ENCODE peak calls at places on chromosome 10, in eight cellular contexts. C is transverse colon, A is HFFc6, D is OCI-LY7, S is stomach, Q is fibroblast of pulmonary artery, H is H9, W is WTC11. I is an unnamed sample.

GRCh38 chr10:127790165-127790564 is 53.2 kb downstream of the FOXI2 start:
- DNase-seq in C (no peak), A (no peak), D (no peak), S (no peak), Q (no peak), H (no peak), W (no peak), I (no peak)

GRCh38 chr10:23096814-23097549 is 1.6 kb downstream of the MSRB2 start:
- DNase-seq in C (peak), A (peak), D (no peak), S (no peak), Q (peak), H (no peak), W (no peak), I (no peak)

GRCh38 chr10:98790817-98791216 is 344.1 kb upstream of the HPS1 start:
- DNase-seq in C (no peak), A (peak), D (peak), S (no peak), Q (peak), H (no peak), W (no peak), I (no peak)

GRCh38 chr10:69721690-69722310 is 79.9 kb upstream of the COL13A1 start:
- DNase-seq in C (no peak), A (peak), D (no peak), S (no peak), Q (peak), H (no peak), W (no peak), I (no peak)

GRCh38 chr10:71938211-71938610 is 26.0 kb upstream of the CHST3 start:
- DNase-seq in C (no peak), A (no peak), D (no peak), S (no peak), Q (no peak), H (no peak), W (no peak), I (no peak)

GRCh38 chr10:128686638-128687278 is 560.5 kb upstream of the MKI67 start:
- DNase-seq in C (no peak), A (no peak), D (no peak), S (no peak), Q (no peak), H (no peak), W (no peak), I (no peak)

GRCh38 chr10:93379366-93380042 is 102.6 kb downstream of the MYOF start:
- DNase-seq in C (no peak), A (peak), D (no peak), S (no peak), Q (peak), H (no peak), W (no peak), I (no peak)

GRCh38 chr10:109187677-109188076 is 735.6 kb downstream of the XPNPEP1 start:
- DNase-seq in C (no peak), A (peak), D (no peak), S (no peak), Q (no peak), H (no peak), W (no peak), I (no peak)

GRCh38 chr10:38043516-38043915 is 33.0 kb downstream of the ZNF33A start:
- DNase-seq in C (no peak), A (no peak), D (no peak), S (no peak), Q (no peak), H (no peak), W (no peak), I (no peak)

GRCh38 chr10:124387078-124387874 is 31.4 kb downstream of the OAT start:
- DNase-seq in C (no peak), A (no peak), D (peak), S (peak), Q (no peak), H (peak), W (no peak), I (no peak)

GRCh38 chr10:119454231-119454804 is 88.2 kb downstream of the RGS10 start:
- DNase-seq in C (no peak), A (no peak), D (no peak), S (no peak), Q (no peak), H (peak), W (peak), I (no peak)

GRCh38 chr10:103778358-103779139 is 76.8 kb downstream of the SH3PXD2A start:
- DNase-seq in C (no peak), A (no peak), D (no peak), S (no peak), Q (no peak), H (no peak), W (no peak), I (no peak)

GRCh38 chr10:133336131-133337078 is at the start of gene CALY:
- DNase-seq in C (peak), A (no peak), D (no peak), S (peak), Q (no peak), H (peak), W (peak), I (peak)

GRCh38 chr10:24208661-24209420 is at the start of gene KIAA1217:
- DNase-seq in C (peak), A (no peak), D (no peak), S (peak), Q (peak), H (peak), W (peak), I (no peak)

GRCh38 chr10:15562578-15562977 is 157.1 kb downstream of the ITGA8 start:
- DNase-seq in C (no peak), A (no peak), D (no peak), S (no peak), Q (no peak), H (no peak), W (no peak), I (no peak)

GRCh38 chr10:17216217-17216900 is 11.7 kb upstream of the VIM start:
- DNase-seq in C (no peak), A (peak), D (no peak), S (no peak), Q (peak), H (peak), W (no peak), I (peak)

GRCh38 chr10:7193369-7193768 is 217.5 kb downstream of the SFMBT2 start:
- DNase-seq in C (no peak), A (no peak), D (no peak), S (no peak), Q (no peak), H (no peak), W (no peak), I (no peak)

GRCh38 chr10:80462277-80462985 is 8.3 kb downstream of the TSPAN14 start:
- DNase-seq in C (no peak), A (no peak), D (no peak), S (no peak), Q (peak), H (no peak), W (no peak), I (no peak)

GRCh38 chr10:48598243-48598935 is 6.5 kb downstream of the ARHGAP22 start:
- DNase-seq in C (peak), A (no peak), D (no peak), S (no peak), Q (no peak), H (no peak), W (no peak), I (no peak)

GRCh38 chr10:62817120-62817762 is 1.1 kb upstream of the EGR2 start:
- DNase-seq in C (peak), A (no peak), D (peak), S (no peak), Q (peak), H (peak), W (no peak), I (no peak)

GRCh38 chr10:14953452-14954000 is 370 bp downstream of the DCLRE1C start:
- DNase-seq in C (peak), A (peak), D (peak), S (peak), Q (peak), H (no peak), W (no peak), I (peak)

GRCh38 chr10:125936331-125936730 is 40.0 kb downstream of the FANK1 start:
- DNase-seq in C (no peak), A (no peak), D (no peak), S (no peak), Q (no peak), H (no peak), W (no peak), I (no peak)

GRCh38 chr10:31134303-31134928 is 102.8 kb upstream of the ZNF438 start:
- DNase-seq in C (peak), A (peak), D (no peak), S (no peak), Q (peak), H (no peak), W (no peak), I (peak)

GRCh38 chr10:22657566-22658190 is 56.7 kb downstream of the PIP4K2A start:
- DNase-seq in C (no peak), A (peak), D (no peak), S (no peak), Q (peak), H (no peak), W (no peak), I (no peak)

GRCh38 chr10:58641708-58642107 is 129.0 kb downstream of the BICC1 start:
- DNase-seq in C (no peak), A (peak), D (no peak), S (no peak), Q (peak), H (no peak), W (no peak), I (no peak)

GRCh38 chr10:101301111-101301731 is 52.7 kb upstream of the BTRC start:
- DNase-seq in C (peak), A (peak), D (peak), S (peak), Q (peak), H (peak), W (peak), I (peak)

GRCh38 chr10:71081912-71082311 is 130.5 kb upstream of the UNC5B start:
- DNase-seq in C (peak), A (no peak), D (no peak), S (peak), Q (no peak), H (no peak), W (peak), I (no peak)

GRCh38 chr10:18261063-18261462 is 120.8 kb downstream of the CACNB2 start:
- DNase-seq in C (no peak), A (no peak), D (no peak), S (no peak), Q (no peak), H (no peak), W (no peak), I (no peak)

GRCh38 chr10:69757553-69758309 is 44.0 kb upstream of the COL13A1 start:
- DNase-seq in C (no peak), A (no peak), D (no peak), S (peak), Q (peak), H (no peak), W (no peak), I (no peak)

GRCh38 chr10:53489331-53489730 is 716.7 kb upstream of the MBL2 start:
- DNase-seq in C (no peak), A (no peak), D (no peak), S (no peak), Q (no peak), H (no peak), W (no peak), I (no peak)

GRCh38 chr10:72081772-72082590 is 6.4 kb downstream of the SPOCK2 start:
- DNase-seq in C (peak), A (no peak), D (no peak), S (peak), Q (no peak), H (no peak), W (no peak), I (no peak)

GRCh38 chr10:20276127-20276979 is 460.1 kb downstream of the PLXDC2 start:
- DNase-seq in C (no peak), A (no peak), D (no peak), S (no peak), Q (no peak), H (no peak), W (no peak), I (no peak)

GRCh38 chr10:79102056-79102874 is 33.5 kb downstream of the ZMIZ1 start:
- DNase-seq in C (peak), A (no peak), D (no peak), S (peak), Q (no peak), H (no peak), W (no peak), I (no peak)

GRCh38 chr10:25226775-25227682 is 52.2 kb downstream of the GPR158 start:
- DNase-seq in C (peak), A (peak), D (peak), S (peak), Q (peak), H (peak), W (peak), I (peak)

GRCh38 chr10:27513451-27514191 is 9.5 kb downstream of the RAB18 start:
- DNase-seq in C (no peak), A (peak), D (no peak), S (no peak), Q (peak), H (no peak), W (no peak), I (peak)

GRCh38 chr10:130941886-130942285 is 369.6 kb downstream of the TCERG1L start:
- DNase-seq in C (no peak), A (no peak), D (no peak), S (no peak), Q (no peak), H (no peak), W (no peak), I (no peak)

GRCh38 chr10:23694446-23694920 is 255.6 kb downstream of the OTUD1 start:
- DNase-seq in C (no peak), A (no peak), D (no peak), S (no peak), Q (no peak), H (peak), W (peak), I (no peak)

GRCh38 chr10:72847681-72848080 is 45.9 kb upstream of the OIT3 start:
- DNase-seq in C (no peak), A (no peak), D (no peak), S (no peak), Q (no peak), H (no peak), W (no peak), I (no peak)

GRCh38 chr10:106175760-106176377 is 988.6 kb downstream of the SORCS1 start:
- DNase-seq in C (no peak), A (no peak), D (peak), S (no peak), Q (peak), H (no peak), W (no peak), I (peak)
- TF ChIP-seq CTCF in C (peak), A (peak), D (peak), S (no peak), Q (peak), H (peak), W (peak), I (peak)

DNA sequence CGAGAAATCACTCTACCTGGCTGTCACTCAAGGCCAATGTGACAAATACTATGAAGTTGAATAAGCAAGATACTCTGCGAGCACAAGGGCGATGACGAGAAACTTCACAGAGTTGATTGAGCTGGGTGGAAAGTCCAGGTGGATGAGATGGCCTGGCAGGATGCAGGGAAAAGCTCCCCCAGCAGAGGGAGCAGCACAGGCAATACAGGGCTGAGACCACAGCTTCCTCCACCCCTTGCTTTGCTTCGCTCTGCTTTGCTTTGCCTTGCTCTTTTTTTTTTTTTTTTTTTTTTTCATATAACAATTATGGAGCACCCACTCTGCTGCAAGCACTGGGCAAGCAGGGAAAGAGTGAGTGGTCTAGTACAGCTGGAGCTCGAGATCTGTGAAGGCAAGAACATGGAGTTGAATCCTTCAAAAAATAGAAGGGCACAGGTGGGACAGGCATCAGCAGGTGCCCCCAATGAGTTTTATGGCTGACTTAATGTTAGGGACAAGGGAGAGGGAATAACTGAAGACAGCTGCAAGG is 88.3 kb downstream of the CABCOCO1 start:
- DNase-seq in C (peak), A (peak), D (peak), S (peak), Q (peak), H (peak), W (peak), I (peak)
- TF ChIP-seq CTCF in C (peak), A (peak), D (peak), S (peak), Q (peak), H (peak), W (peak), I (peak)

GRCh38 chr10:114271014-114271778 is 32.1 kb downstream of the VWA2 start:
- DNase-seq in C (peak), A (no peak), D (no peak), S (peak), Q (no peak), H (no peak), W (no peak), I (no peak)
- TF ChIP-seq CTCF in C (peak), A (no peak), D (no peak), S (no peak), Q (no peak), H (no peak), W (no peak), I (no peak)

DNA sequence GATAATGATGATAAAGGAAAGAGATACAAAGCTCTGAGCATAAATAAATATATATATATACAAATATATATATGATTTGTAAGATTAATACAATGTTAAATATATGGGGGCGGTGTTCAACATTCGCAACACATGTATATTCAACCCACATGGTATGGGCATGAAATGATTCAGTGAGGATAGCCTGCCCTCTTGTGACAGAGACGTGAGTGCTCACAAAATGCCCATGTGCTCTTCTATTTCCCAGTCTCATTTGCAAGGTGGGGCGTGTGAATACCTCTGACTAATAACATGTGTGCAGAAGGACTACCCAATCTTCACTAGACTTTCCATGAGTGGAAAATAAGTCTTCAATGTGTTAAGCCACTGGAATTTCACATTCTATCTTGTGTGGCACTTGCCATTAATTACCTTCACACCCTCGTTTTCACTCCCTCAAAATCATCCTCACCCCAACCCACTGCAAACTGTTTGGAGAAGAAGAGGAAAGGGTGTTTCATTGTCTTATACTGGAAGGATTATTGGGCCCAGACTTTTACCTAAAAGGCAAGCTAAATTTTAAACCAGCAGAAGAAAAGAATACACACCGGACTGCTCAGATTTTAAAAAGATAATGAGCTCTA is 26.9 kb downstream of the ASAH2 start:
- DNase-seq in C (peak), A (peak), D (peak), S (peak), Q (peak), H (peak), W (peak), I (peak)
- TF ChIP-seq CTCF in C (peak), A (peak), D (peak), S (peak), Q (peak), H (peak), W (peak), I (peak)

GRCh38 chr10:102347236-102347828 is 48.2 kb upstream of the NFKB2 start:
- DNase-seq in C (peak), A (peak), D (peak), S (peak), Q (peak), H (peak), W (peak), I (peak)
- TF ChIP-seq CTCF in C (peak), A (peak), D (peak), S (peak), Q (peak), H (peak), W (no peak), I (peak)